ENCODE peak calls at places on chromosomes 13 and 19, in four cellular contexts. R is mammary epithelial cell, L is ovary, Q is fibroblast of the aortic adventitia. X is an unnamed sample.

GRCh38 chr13:74889321-74889720 is 592.6 kb downstream of the TBC1D4 start:
- DNase-seq in Q (peak), R (peak), L (no peak), X (no peak)

GRCh38 chr19:48403606-48404005 is 10.1 kb downstream of the GRIN2D start:
- DNase-seq in L (no peak), Q (peak), R (peak), X (peak)

GRCh38 chr19:48872884-48873475 is 759 bp downstream of the PPP1R15A start:
- DNase-seq in Q (peak), R (peak), L (peak), X (peak)

GRCh38 chr13:75870397-75870801 is 234.3 kb downstream of the LMO7 start:
- DNase-seq in L (no peak), R (no peak), Q (peak), X (no peak)

GRCh38 chr13:97220151-97220900 is 1.8 kb upstream of the MBNL2 start:
- DNase-seq in R (no peak), L (no peak), Q (no peak), X (no peak)

GRCh38 chr13:99123101-99124045 is 77.3 kb upstream of the UBAC2 start:
- DNase-seq in Q (no peak), R (peak), L (no peak), X (no peak)

GRCh38 chr19:35519291-35519690 is 5.8 kb upstream of the DMKN start:
- DNase-seq in R (peak), Q (peak), L (no peak), X (no peak)

GRCh38 chr19:947707-948533 is 22.1 kb downstream of the ARID3A start:
- DNase-seq in R (no peak), Q (no peak), L (peak), X (peak)

GRCh38 chr19:5801796-5802616 is 2.9 kb upstream of the NRTN start:
- DNase-seq in R (no peak), L (no peak), Q (no peak), X (peak)

GRCh38 chr13:79458436-79458835 is 22.5 kb upstream of the NDFIP2 start:
- DNase-seq in L (no peak), R (no peak), Q (no peak), X (no peak)

GRCh38 chr19:41218615-41219507 is at the start of gene AXL:
- DNase-seq in L (peak), R (peak), Q (peak), X (peak)

GRCh38 chr19:3061214-3062161 is 807 bp downstream of the TLE5 start:
- DNase-seq in Q (no peak), L (peak), R (no peak), X (peak)

GRCh38 chr19:2983351-2984195 is 6.2 kb downstream of the TLE6 start:
- DNase-seq in R (peak), L (peak), Q (peak), X (no peak)

GRCh38 chr19:12932392-12933286 is 872 bp downstream of the FARSA start:
- DNase-seq in R (no peak), Q (no peak), L (no peak), X (no peak)

GRCh38 chr19:52351512-52351911 is 15.5 kb downstream of the ZNF610 start:
- DNase-seq in L (no peak), R (no peak), Q (no peak), X (no peak)

GRCh38 chr13:111622051-111622531 is 301.6 kb downstream of the TEX29 start:
- DNase-seq in Q (no peak), R (no peak), L (no peak), X (no peak)

GRCh38 chr19:3984908-3985642 is at the start of gene EEF2:
- DNase-seq in Q (peak), L (peak), R (peak), X (peak)

GRCh38 chr13:28750187-28751045 is 31.6 kb upstream of the SLC46A3 start:
- DNase-seq in Q (peak), L (no peak), R (peak), X (no peak)

GRCh38 chr13:91369432-91369831 is 21.9 kb downstream of the MIR17HG start:
- DNase-seq in R (no peak), L (no peak), Q (peak), X (no peak)

GRCh38 chr19:18220632-18221275 is 5.5 kb downstream of the PDE4C start:
- DNase-seq in L (no peak), Q (no peak), R (no peak), X (no peak)

GRCh38 chr13:54775501-54776191 is 1747.0 kb downstream of the OLFM4 start:
- DNase-seq in L (no peak), R (no peak), Q (no peak), X (no peak)

GRCh38 chr19:15091918-15092753 is 10.1 kb downstream of the OR1I1 start:
- DNase-seq in L (no peak), Q (peak), R (peak), X (no peak)

GRCh38 chr13:70375718-70376117 is 267.5 kb upstream of the KLHL1 start:
- DNase-seq in R (no peak), L (no peak), Q (no peak), X (no peak)

GRCh38 chr13:25330541-25330940 is 29.1 kb downstream of the NUP58 start:
- DNase-seq in R (peak), L (no peak), Q (no peak), X (no peak)

GRCh38 chr19:49554701-49555181 is 25.6 kb downstream of the NOSIP start:
- DNase-seq in Q (no peak), R (no peak), L (no peak), X (no peak)

GRCh38 chr19:40962460-40962961 is 28.6 kb upstream of the CYP2B6 start:
- DNase-seq in R (peak), L (peak), Q (peak), X (no peak)

GRCh38 chr19:13554506-13555235 is 48.4 kb upstream of the CACNA1A start:
- DNase-seq in L (no peak), R (no peak), Q (no peak), X (no peak)

GRCh38 chr13:74414458-74414857 is 280.3 kb upstream of the KLF12 start:
- DNase-seq in Q (no peak), L (no peak), R (no peak), X (no peak)

GRCh38 chr13:22387899-22388298 is 717.0 kb downstream of the FGF9 start:
- DNase-seq in Q (no peak), L (no peak), R (no peak), X (no peak)

GRCh38 chr13:98484289-98485219 is 92.4 kb downstream of the STK24 start:
- DNase-seq in R (peak), L (peak), Q (peak), X (peak)

GRCh38 chr19:18009412-18010066 is 1.6 kb downstream of the ARRDC2 start:
- DNase-seq in L (no peak), Q (no peak), R (no peak), X (no peak)

GRCh38 chr13:75310005-75310580 is 171.9 kb downstream of the TBC1D4 start:
- DNase-seq in Q (no peak), R (no peak), L (no peak), X (no peak)

GRCh38 chr13:67557118-67557517 is 327.0 kb upstream of the PCDH9 start:
- DNase-seq in Q (no peak), L (no peak), R (no peak), X (no peak)
- H3K4me3 ChIP-seq in Q (no peak), L (no peak), R (no peak), X (no peak)

DNA sequence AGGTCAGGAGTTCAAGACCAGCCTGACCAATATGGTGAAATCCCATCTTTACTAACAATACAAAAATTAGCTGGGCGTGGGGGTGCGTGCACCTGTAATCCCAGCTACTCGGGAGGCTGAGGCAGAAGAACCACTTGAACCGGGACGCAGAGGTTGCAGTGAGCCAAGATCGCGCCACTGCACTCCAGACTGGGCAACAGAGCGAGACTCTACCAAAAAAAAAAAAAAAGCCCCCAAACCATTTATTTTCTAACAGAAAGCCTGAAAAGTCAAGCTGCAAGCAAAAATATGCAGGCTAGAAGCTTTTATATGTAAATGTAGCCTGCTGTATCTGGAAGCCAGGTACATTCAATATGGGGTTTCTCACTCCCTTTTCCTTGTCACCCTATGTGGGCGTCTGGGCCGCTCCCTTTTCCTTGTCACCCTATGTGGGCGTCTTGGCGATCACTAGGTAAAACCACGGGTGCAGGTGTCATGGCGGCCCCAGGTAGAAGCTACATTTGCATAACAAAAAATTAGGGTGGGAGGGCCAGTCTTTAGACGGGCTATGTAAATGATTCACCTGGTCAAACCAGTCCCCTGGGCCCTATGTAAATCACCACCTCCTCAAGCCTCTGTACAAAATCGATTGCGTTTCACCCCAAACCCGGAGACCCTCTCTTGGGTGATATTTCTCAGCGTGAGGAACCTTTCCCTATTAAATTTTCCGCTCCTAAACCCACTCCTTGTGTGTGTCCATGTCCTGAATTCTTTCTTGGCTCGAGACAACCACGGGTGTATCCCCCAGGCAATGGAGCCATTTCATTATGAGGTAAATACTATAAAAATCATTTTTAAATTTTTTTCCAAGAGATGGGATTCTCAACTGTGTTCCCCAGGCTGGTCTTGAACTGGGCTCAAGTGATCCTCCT is 2.1 kb downstream of the TRIM13 start:
- DNase-seq in R (no peak), L (no peak), Q (no peak), X (no peak)
- H3K4me3 ChIP-seq in R (no peak), L (no peak), Q (peak), X (no peak)

GRCh38 chr19:16327501-16327900 is 2.9 kb downstream of the KLF2 start:
- DNase-seq in Q (peak), L (no peak), R (no peak), X (no peak)
- H3K4me3 ChIP-seq in Q (peak), L (peak), R (no peak), X (peak)

DNA sequence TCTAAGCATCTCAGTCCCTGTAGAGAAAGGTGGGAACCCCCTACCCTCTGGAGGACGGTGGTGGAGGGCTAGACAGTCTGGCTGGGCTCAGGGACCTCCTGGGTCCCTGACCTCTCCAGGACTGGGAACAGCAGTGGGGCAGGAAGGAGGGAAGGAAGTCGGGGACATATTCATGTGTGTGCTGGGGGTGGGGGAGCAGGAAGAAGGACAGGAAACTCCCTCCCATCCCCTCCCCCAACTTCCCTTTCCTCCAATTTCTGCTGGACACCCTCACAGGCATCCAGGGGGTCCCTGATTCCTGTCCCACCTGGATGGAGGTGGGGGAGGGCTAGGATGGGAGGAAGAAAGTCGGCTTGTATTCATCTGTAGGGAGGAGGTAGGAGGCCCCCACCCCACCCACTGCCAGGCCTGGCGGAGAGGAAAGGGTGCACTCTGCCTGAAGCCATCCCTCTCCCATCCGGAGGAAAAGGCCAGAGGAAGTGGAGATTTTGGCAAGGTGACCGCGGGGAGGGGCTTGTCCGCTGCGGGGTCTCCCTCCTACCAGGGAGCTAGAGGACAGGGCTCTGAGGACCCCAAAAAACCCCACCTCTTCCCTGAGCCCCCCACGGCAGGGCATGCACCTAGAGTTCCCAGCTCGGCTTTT is 2.3 kb downstream of the NOVA2 start:
- DNase-seq in L (no peak), Q (no peak), R (no peak), X (no peak)
- H3K4me3 ChIP-seq in L (no peak), Q (no peak), R (no peak), X (no peak)

GRCh38 chr19:34135401-34135800 is 36.9 kb upstream of the LSM14A start:
- DNase-seq in L (no peak), R (no peak), Q (no peak), X (no peak)
- H3K4me3 ChIP-seq in L (no peak), R (no peak), Q (no peak), X (no peak)

GRCh38 chr13:57633950-57634828 is 2.6 kb downstream of the PCDH17 start:
- DNase-seq in L (no peak), Q (no peak), R (no peak), X (peak)

GRCh38 chr13:57633141-57633949 is 1.8 kb downstream of the PCDH17 start:
- DNase-seq in Q (no peak), L (no peak), R (no peak), X (peak)

GRCh38 chr13:57635541-57635940 is 4.0 kb downstream of the PCDH17 start:
- DNase-seq in R (no peak), Q (no peak), L (no peak), X (no peak)

GRCh38 chr13:57636811-57637210 is 5.3 kb downstream of the PCDH17 start:
- DNase-seq in Q (no peak), L (no peak), R (no peak), X (no peak)

GRCh38 chr13:57634829-57635165 is 3.3 kb downstream of the PCDH17 start:
- DNase-seq in R (no peak), L (no peak), Q (no peak), X (no peak)
- H3K4me3 ChIP-seq in R (no peak), L (no peak), Q (no peak), X (no peak)

DNA sequence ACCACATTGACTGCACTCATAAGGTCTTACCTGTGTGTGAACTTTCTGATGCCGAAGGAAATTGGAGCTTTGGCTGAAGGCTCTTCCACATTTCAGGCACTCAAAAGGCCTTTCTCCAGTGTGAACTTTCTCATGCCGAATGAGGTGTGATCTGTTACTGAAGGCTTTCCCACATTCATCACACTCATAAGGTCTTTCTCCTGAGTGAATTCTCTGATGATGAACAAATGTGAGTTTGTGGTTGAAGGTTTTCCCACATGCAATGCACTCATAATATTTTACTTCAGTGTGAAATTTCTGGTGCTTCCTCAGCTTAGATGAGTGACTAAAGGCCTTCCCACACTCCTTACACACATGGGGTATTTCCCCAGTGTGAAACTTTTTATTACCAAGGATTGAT is 5.7 kb downstream of the ZNF132 start:
- DNase-seq in R (no peak), L (no peak), Q (no peak), X (no peak)
- H3K4me3 ChIP-seq in R (no peak), L (no peak), Q (no peak), X (no peak)

DNA sequence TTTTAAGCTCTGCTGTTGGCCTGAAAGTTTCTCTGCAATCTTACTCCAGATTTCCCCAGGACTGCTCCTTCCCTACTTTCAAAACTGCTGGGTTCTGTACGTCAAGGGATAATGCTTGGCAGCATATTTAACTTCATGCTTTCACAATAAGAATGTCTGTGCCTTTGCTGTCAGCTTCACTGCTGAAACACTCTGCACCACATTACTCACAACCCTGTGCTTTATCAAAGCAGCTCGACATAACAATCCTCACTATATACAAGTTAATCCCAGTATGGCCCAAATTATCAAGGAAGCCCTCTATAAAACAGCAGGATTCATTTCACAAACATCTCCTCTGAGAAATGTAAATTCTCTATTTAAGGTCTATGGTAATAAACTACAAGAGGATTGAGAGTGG is 17.5 kb downstream of the LATS2 start:
- DNase-seq in R (no peak), L (no peak), Q (peak), X (no peak)
- H3K4me3 ChIP-seq in R (no peak), L (no peak), Q (no peak), X (no peak)

DNA sequence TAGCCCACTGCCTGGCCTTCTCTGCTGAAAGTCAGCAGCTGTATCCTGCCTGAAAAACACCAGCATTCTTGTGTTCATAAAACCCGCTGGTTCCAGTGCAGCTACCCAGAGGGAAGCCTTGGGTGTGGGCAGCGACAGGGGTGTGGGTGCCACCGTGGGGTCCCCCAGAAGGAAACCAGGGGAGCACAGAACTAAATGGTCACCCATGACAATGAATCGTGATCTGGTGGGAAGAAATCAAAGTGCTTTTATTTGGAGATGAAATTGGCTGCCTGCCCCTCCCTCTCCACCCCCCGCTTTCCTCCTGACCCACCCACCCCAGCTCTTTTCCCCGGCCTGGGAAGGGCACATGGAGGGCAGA is 13.7 kb downstream of the RASA3 start:
- DNase-seq in Q (peak), R (no peak), L (no peak), X (peak)
- H3K4me3 ChIP-seq in Q (peak), R (no peak), L (no peak), X (no peak)

GRCh38 chr19:38388310-38389100 is at the start of gene SPRED3:
- DNase-seq in R (no peak), L (peak), Q (no peak), X (peak)

GRCh38 chr19:38386968-38387549 is 775 bp downstream of the GGN start:
- DNase-seq in R (no peak), Q (no peak), L (no peak), X (peak)

GRCh38 chr19:38387550-38388309 is at the start of gene GGN:
- DNase-seq in L (peak), R (peak), Q (peak), X (peak)

GRCh38 chr19:38389957-38390924 is 1.7 kb downstream of the SPRED3 start:
- DNase-seq in Q (no peak), L (no peak), R (no peak), X (no peak)

DNA sequence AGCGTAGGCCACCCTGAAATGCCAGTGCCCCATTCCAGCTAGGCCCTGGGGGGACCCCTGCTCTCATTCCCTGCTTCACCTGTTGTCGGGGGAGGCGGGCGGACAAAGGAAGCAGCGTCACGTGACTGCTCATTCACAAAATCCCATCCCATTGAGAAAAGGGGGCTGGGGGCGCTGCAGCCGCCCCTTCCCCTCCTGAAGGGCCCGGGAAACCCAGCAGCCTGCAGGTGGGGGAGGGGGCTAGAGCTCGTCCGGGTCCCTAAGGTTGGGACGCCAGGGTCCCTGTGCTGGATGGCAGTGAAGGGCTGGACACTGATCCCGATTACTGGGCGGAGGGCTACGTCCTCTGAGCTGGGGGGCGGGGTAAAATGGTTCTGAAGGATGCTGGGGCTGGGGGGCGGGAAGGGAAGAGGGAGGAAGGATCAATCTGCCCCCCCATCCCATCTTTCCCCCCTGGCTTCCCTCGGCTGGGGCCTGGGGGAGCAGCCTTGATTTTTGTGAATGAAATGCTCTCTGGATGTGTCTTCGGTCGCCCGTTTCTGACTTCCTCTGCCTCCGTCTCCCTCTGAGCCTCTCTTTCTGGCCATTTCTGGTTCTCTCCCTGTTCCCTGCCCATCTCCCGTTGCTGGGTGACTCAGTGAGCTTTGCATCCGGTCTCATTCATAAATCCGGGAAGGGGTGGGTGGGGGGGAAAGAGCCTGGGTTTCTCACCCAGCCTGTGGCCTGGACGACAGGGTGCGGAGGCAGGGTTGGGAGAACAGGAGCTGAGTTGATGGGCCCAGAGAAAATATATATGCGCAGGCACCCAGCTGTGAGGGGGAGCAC is 816 bp downstream of the SPRED3 start:
- DNase-seq in L (no peak), R (peak), Q (peak), X (peak)
- H3K4me3 ChIP-seq in L (peak), R (peak), Q (peak), X (peak)